ENCODE peak calls at places on chromosome 7, in nine cellular contexts. One of them, this sample, is unnamed.

GRCh38 chr7:46107610-46108217 is 186.6 kb upstream of the IGFBP3 start:
- DNase-seq in IMR-90: no peak
- DNase-seq in brain microvascular endothelial cell: no peak
- DNase-seq in Peyer's patch: no peak
- DNase-seq in coronary artery: no peak
- DNase-seq in ovary: no peak
- DNase-seq in colonic mucosa: no peak
- DNase-seq in mammary epithelial cell: no peak
- DNase-seq in dorsolateral prefrontal cortex: no peak
- DNase-seq in this sample: no peak

GRCh38 chr7:69047166-69047760 is 551.0 kb upstream of the AUTS2 start:
- DNase-seq in colonic mucosa: no peak
- DNase-seq in dorsolateral prefrontal cortex: no peak
- DNase-seq in ovary: no peak
- DNase-seq in brain microvascular endothelial cell: no peak
- DNase-seq in IMR-90: no peak
- DNase-seq in mammary epithelial cell: no peak
- DNase-seq in coronary artery: no peak
- DNase-seq in Peyer's patch: no peak
- DNase-seq in this sample: no peak

GRCh38 chr7:143367972-143368371 is 5.5 kb upstream of the FAM131B start:
- DNase-seq in brain microvascular endothelial cell: no peak
- DNase-seq in colonic mucosa: peak
- DNase-seq in mammary epithelial cell: peak
- DNase-seq in Peyer's patch: peak
- DNase-seq in IMR-90: no peak
- DNase-seq in dorsolateral prefrontal cortex: no peak
- DNase-seq in ovary: no peak
- DNase-seq in coronary artery: no peak
- DNase-seq in this sample: no peak

GRCh38 chr7:79936281-79936983 is 198.2 kb upstream of the GNAI1 start:
- DNase-seq in colonic mucosa: no peak
- DNase-seq in dorsolateral prefrontal cortex: no peak
- DNase-seq in mammary epithelial cell: no peak
- DNase-seq in ovary: no peak
- DNase-seq in IMR-90: peak
- DNase-seq in Peyer's patch: no peak
- DNase-seq in coronary artery: no peak
- DNase-seq in brain microvascular endothelial cell: peak
- DNase-seq in this sample: no peak

GRCh38 chr7:114889646-114890285 is 32.1 kb upstream of the MDFIC start:
- DNase-seq in IMR-90: peak
- DNase-seq in dorsolateral prefrontal cortex: no peak
- DNase-seq in coronary artery: no peak
- DNase-seq in colonic mucosa: no peak
- DNase-seq in mammary epithelial cell: peak
- DNase-seq in ovary: no peak
- DNase-seq in brain microvascular endothelial cell: peak
- DNase-seq in Peyer's patch: peak
- DNase-seq in this sample: no peak

GRCh38 chr7:46352335-46352954 is 431.4 kb upstream of the IGFBP3 start:
- DNase-seq in mammary epithelial cell: peak
- DNase-seq in ovary: peak
- DNase-seq in coronary artery: no peak
- DNase-seq in colonic mucosa: no peak
- DNase-seq in dorsolateral prefrontal cortex: no peak
- DNase-seq in IMR-90: peak
- DNase-seq in Peyer's patch: peak
- DNase-seq in brain microvascular endothelial cell: peak
- DNase-seq in this sample: no peak

GRCh38 chr7:78673272-78673671 is 780.2 kb downstream of the MAGI2 start:
- DNase-seq in mammary epithelial cell: no peak
- DNase-seq in brain microvascular endothelial cell: no peak
- DNase-seq in Peyer's patch: no peak
- DNase-seq in IMR-90: no peak
- DNase-seq in coronary artery: no peak
- DNase-seq in colonic mucosa: no peak
- DNase-seq in ovary: no peak
- DNase-seq in dorsolateral prefrontal cortex: no peak
- DNase-seq in this sample: no peak

GRCh38 chr7:910931-911431 is 34.6 kb downstream of the GET4 start:
- DNase-seq in colonic mucosa: no peak
- DNase-seq in mammary epithelial cell: no peak
- DNase-seq in IMR-90: no peak
- DNase-seq in brain microvascular endothelial cell: no peak
- DNase-seq in dorsolateral prefrontal cortex: no peak
- DNase-seq in ovary: no peak
- DNase-seq in coronary artery: no peak
- DNase-seq in Peyer's patch: no peak
- DNase-seq in this sample: no peak

GRCh38 chr7:91520645-91521044 is 256.4 kb downstream of the FZD1 start:
- DNase-seq in Peyer's patch: no peak
- DNase-seq in mammary epithelial cell: no peak
- DNase-seq in IMR-90: no peak
- DNase-seq in coronary artery: no peak
- DNase-seq in dorsolateral prefrontal cortex: no peak
- DNase-seq in colonic mucosa: no peak
- DNase-seq in brain microvascular endothelial cell: no peak
- DNase-seq in ovary: no peak
- DNase-seq in this sample: no peak

GRCh38 chr7:98697485-98698240 is 80.6 kb downstream of the NPTX2 start:
- DNase-seq in Peyer's patch: no peak
- DNase-seq in brain microvascular endothelial cell: no peak
- DNase-seq in coronary artery: no peak
- DNase-seq in dorsolateral prefrontal cortex: no peak
- DNase-seq in colonic mucosa: no peak
- DNase-seq in ovary: no peak
- DNase-seq in IMR-90: no peak
- DNase-seq in mammary epithelial cell: no peak
- DNase-seq in this sample: no peak

GRCh38 chr7:75611557-75612178 is 119.5 kb downstream of the SPDYE5 start:
- DNase-seq in mammary epithelial cell: no peak
- DNase-seq in brain microvascular endothelial cell: no peak
- DNase-seq in IMR-90: no peak
- DNase-seq in colonic mucosa: no peak
- DNase-seq in dorsolateral prefrontal cortex: peak
- DNase-seq in Peyer's patch: peak
- DNase-seq in ovary: peak
- DNase-seq in coronary artery: peak
- DNase-seq in this sample: no peak

GRCh38 chr7:15459018-15459621 is 102.7 kb downstream of the AGMO start:
- DNase-seq in colonic mucosa: no peak
- DNase-seq in dorsolateral prefrontal cortex: no peak
- DNase-seq in brain microvascular endothelial cell: peak
- DNase-seq in IMR-90: no peak
- DNase-seq in ovary: no peak
- DNase-seq in coronary artery: no peak
- DNase-seq in Peyer's patch: no peak
- DNase-seq in mammary epithelial cell: no peak
- DNase-seq in this sample: no peak

DNA sequence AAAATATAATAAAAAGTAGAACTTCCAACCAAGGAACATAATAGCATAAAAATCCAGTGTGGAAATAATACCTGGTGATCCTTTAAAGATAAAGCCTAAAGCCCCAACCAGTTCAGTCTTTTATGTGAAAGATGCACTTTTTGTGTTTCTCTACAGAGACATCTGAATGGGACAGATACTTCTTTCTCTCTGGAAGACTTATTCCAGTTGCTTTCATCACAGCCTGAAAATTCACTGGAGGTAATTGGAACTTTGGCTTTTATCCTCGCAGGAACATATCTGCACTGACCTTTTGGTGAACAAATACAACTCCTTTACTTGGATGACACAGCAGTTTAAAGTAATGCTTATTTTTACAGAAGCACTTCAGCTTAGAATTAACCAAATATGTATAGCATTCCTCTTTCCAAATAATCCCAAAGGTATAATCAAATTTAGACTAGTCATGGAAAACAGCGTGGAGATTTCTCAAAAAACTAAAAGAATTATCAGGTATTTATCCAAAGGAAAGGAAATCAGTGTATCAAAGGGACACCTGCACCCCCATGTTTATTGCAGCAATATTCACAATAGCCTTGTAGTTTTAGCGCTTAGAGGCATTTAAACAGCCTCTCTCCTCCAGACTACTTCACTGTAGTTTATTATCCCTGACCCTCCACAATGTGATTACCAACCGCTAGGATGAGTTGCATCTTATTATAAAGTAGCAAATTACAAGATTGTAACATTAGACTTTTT is 16.8 kb downstream of the HNRNPA2B1 start:
- DNase-seq in IMR-90: no peak
- DNase-seq in brain microvascular endothelial cell: no peak
- DNase-seq in coronary artery: no peak
- DNase-seq in ovary: no peak
- DNase-seq in colonic mucosa: no peak
- DNase-seq in Peyer's patch: no peak
- DNase-seq in mammary epithelial cell: no peak
- DNase-seq in dorsolateral prefrontal cortex: no peak
- DNase-seq in this sample: no peak
- H3K27ac ChIP-seq in IMR-90: no peak
- H3K27ac ChIP-seq in brain microvascular endothelial cell: no peak
- H3K27ac ChIP-seq in coronary artery: peak
- H3K27ac ChIP-seq in ovary: no peak
- H3K27ac ChIP-seq in colonic mucosa: no peak
- H3K27ac ChIP-seq in Peyer's patch: no peak
- H3K27ac ChIP-seq in mammary epithelial cell: no peak
- H3K27ac ChIP-seq in dorsolateral prefrontal cortex: no peak
- H3K27ac ChIP-seq in this sample: no peak

DNA sequence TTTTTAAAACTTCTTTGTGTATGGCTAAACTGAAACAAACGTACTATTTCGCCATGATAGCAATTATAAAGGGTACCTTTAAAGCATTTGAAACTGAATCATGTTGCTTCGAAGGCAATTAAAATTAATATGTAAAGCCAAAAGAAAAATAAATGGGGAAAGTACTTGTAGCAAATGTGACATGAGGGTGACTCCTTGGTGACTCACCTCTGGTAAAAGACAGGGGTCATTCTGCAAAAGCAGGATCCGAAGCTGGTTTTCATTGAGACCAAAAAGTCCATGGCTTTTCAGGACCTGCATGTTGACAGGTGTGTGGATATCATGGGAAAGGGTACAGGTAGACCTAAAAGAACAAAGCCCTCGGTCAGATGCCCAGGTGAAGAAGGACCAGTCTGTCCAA is 1.5 kb downstream of the ZC3HAV1L start:
- DNase-seq in colonic mucosa: no peak
- DNase-seq in Peyer's patch: no peak
- DNase-seq in mammary epithelial cell: peak
- DNase-seq in IMR-90: peak
- DNase-seq in dorsolateral prefrontal cortex: no peak
- DNase-seq in ovary: no peak
- DNase-seq in brain microvascular endothelial cell: no peak
- DNase-seq in coronary artery: no peak
- DNase-seq in this sample: no peak
- H3K4me3 ChIP-seq in colonic mucosa: peak
- H3K4me3 ChIP-seq in Peyer's patch: no peak
- H3K4me3 ChIP-seq in mammary epithelial cell: peak
- H3K4me3 ChIP-seq in IMR-90: no peak
- H3K4me3 ChIP-seq in dorsolateral prefrontal cortex: peak
- H3K4me3 ChIP-seq in ovary: no peak
- H3K4me3 ChIP-seq in brain microvascular endothelial cell: peak
- H3K4me3 ChIP-seq in coronary artery: peak
- H3K4me3 ChIP-seq in this sample: no peak

DNA sequence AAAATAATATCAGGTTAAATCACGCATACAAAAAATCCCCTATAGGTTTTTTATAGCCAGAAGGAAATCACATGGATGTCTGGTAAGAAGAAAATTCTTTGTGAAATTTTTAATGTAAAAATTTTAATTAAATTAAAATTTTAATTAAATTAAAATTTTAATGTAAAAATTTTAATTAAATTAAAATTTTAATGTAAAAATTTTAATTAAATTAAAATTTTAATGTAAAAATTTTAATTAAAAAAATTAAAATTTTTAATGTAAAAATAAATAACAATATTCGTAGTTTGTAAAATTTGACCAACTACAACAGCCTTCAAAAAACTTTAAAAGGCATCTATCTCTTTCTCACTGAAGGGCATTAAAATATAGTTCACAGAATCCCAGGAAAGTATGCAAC is 61.5 kb downstream of the CTTNBP2 start:
- DNase-seq in ovary: no peak
- DNase-seq in colonic mucosa: no peak
- DNase-seq in coronary artery: no peak
- DNase-seq in brain microvascular endothelial cell: no peak
- DNase-seq in IMR-90: no peak
- DNase-seq in mammary epithelial cell: no peak
- DNase-seq in dorsolateral prefrontal cortex: no peak
- DNase-seq in Peyer's patch: no peak
- DNase-seq in this sample: no peak
- H3K27ac ChIP-seq in ovary: no peak
- H3K27ac ChIP-seq in colonic mucosa: no peak
- H3K27ac ChIP-seq in coronary artery: no peak
- H3K27ac ChIP-seq in brain microvascular endothelial cell: no peak
- H3K27ac ChIP-seq in IMR-90: no peak
- H3K27ac ChIP-seq in mammary epithelial cell: no peak
- H3K27ac ChIP-seq in dorsolateral prefrontal cortex: no peak
- H3K27ac ChIP-seq in Peyer's patch: no peak
- H3K27ac ChIP-seq in this sample: no peak

GRCh38 chr7:149422914-149423285 is 38.0 kb downstream of the ZNF777 start:
- DNase-seq in dorsolateral prefrontal cortex: no peak
- DNase-seq in Peyer's patch: peak
- DNase-seq in mammary epithelial cell: no peak
- DNase-seq in IMR-90: no peak
- DNase-seq in coronary artery: no peak
- DNase-seq in ovary: peak
- DNase-seq in brain microvascular endothelial cell: no peak
- DNase-seq in colonic mucosa: peak
- DNase-seq in this sample: peak
- H3K4me3 ChIP-seq in dorsolateral prefrontal cortex: peak
- H3K4me3 ChIP-seq in Peyer's patch: peak
- H3K4me3 ChIP-seq in mammary epithelial cell: peak
- H3K4me3 ChIP-seq in IMR-90: no peak
- H3K4me3 ChIP-seq in coronary artery: peak
- H3K4me3 ChIP-seq in ovary: peak
- H3K4me3 ChIP-seq in brain microvascular endothelial cell: peak
- H3K4me3 ChIP-seq in colonic mucosa: peak
- H3K4me3 ChIP-seq in this sample: peak

GRCh38 chr7:140000666-140001268 is 62.0 kb downstream of the PARP12 start:
- DNase-seq in dorsolateral prefrontal cortex: no peak
- DNase-seq in brain microvascular endothelial cell: no peak
- DNase-seq in IMR-90: no peak
- DNase-seq in coronary artery: no peak
- DNase-seq in colonic mucosa: no peak
- DNase-seq in Peyer's patch: no peak
- DNase-seq in mammary epithelial cell: no peak
- DNase-seq in ovary: no peak
- DNase-seq in this sample: no peak
- H3K27ac ChIP-seq in dorsolateral prefrontal cortex: no peak
- H3K27ac ChIP-seq in brain microvascular endothelial cell: no peak
- H3K27ac ChIP-seq in IMR-90: no peak
- H3K27ac ChIP-seq in coronary artery: no peak
- H3K27ac ChIP-seq in colonic mucosa: no peak
- H3K27ac ChIP-seq in Peyer's patch: no peak
- H3K27ac ChIP-seq in mammary epithelial cell: no peak
- H3K27ac ChIP-seq in ovary: no peak
- H3K27ac ChIP-seq in this sample: no peak

This sample was measured in CD8-positive, alpha-beta T cell.